ENCODE peak calls at places on chromosome 18, in nine cellular contexts. A is fibroblast of mammary gland, D is GM23248, G is sigmoid colon, S is endodermal cell, R is thyroid gland, B is bronchial epithelial cell, O is mammary epithelial cell, Q is brain microvascular endothelial cell. K is an unnamed sample.

GRCh38 chr18:38940863-38941531 is 1375.4 kb upstream of the CELF4 start:
- DNase-seq in G (no peak), R (no peak), Q (peak), D (peak), B (peak), S (no peak), O (peak), A (peak), K (no peak)

GRCh38 chr18:9521770-9522169 is 46.5 kb downstream of the RALBP1 start:
- DNase-seq in R (no peak), O (no peak), A (no peak), D (no peak), B (no peak), Q (no peak), S (no peak), G (no peak), K (no peak)

GRCh38 chr18:10927290-10927979 is 221.9 kb downstream of the PIEZO2 start:
- DNase-seq in O (no peak), G (no peak), R (no peak), D (peak), Q (peak), S (no peak), A (peak), B (no peak), K (no peak)

GRCh38 chr18:48292787-48293409 is 116.3 kb downstream of the ZBTB7C start:
- DNase-seq in D (no peak), Q (no peak), B (no peak), R (no peak), S (no peak), O (no peak), G (no peak), A (no peak), K (no peak)

GRCh38 chr18:427005-427404 is 73.5 kb downstream of the COLEC12 start:
- DNase-seq in O (no peak), D (peak), G (peak), S (no peak), A (peak), Q (peak), B (peak), R (no peak), K (no peak)

GRCh38 chr18:47574966-47575365 is 323.5 kb upstream of the SKOR2 start:
- DNase-seq in G (no peak), D (no peak), A (no peak), O (no peak), R (no peak), S (no peak), Q (no peak), B (no peak), K (no peak)

GRCh38 chr18:48866028-48866733 is 84.6 kb downstream of the SMAD7 start:
- DNase-seq in G (peak), Q (no peak), S (no peak), A (peak), B (peak), R (peak), D (peak), O (no peak), K (no peak)

GRCh38 chr18:7116832-7117389 is 686 bp downstream of the LAMA1 start:
- DNase-seq in O (peak), R (no peak), A (no peak), S (peak), Q (no peak), D (peak), G (no peak), B (no peak), K (no peak)

GRCh38 chr18:40412410-40412809 is 1542.6 kb upstream of the PIK3C3 start:
- DNase-seq in G (no peak), R (no peak), D (no peak), O (no peak), B (no peak), S (no peak), A (no peak), Q (no peak), K (no peak)

GRCh38 chr18:48028716-48029115 is 98.3 kb upstream of the SMAD2 start:
- DNase-seq in D (no peak), Q (no peak), B (peak), S (no peak), O (peak), R (peak), A (no peak), G (peak), K (no peak)

GRCh38 chr18:28267878-28268625 is 91.1 kb upstream of the CDH2 start:
- DNase-seq in A (peak), G (no peak), Q (peak), R (no peak), O (peak), D (peak), B (peak), S (no peak), K (no peak)

GRCh38 chr18:57461652-57462269 is 26.6 kb downstream of the ONECUT2 start:
- DNase-seq in R (no peak), A (no peak), S (no peak), G (no peak), Q (no peak), O (no peak), D (no peak), B (no peak), K (no peak)

GRCh38 chr18:67456691-67457090 is 59.8 kb downstream of the DSEL start:
- DNase-seq in S (no peak), O (no peak), D (peak), A (peak), B (no peak), G (no peak), R (no peak), Q (no peak), K (no peak)

GRCh38 chr18:1014951-1015627 is 110.4 kb downstream of the ADCYAP1 start:
- DNase-seq in A (no peak), D (peak), B (no peak), G (no peak), O (no peak), Q (no peak), S (peak), R (peak), K (no peak)

GRCh38 chr18:21444465-21445023 is 156.0 kb downstream of the ESCO1 start:
- DNase-seq in Q (peak), R (peak), S (peak), D (peak), O (peak), B (peak), A (peak), G (no peak), K (no peak)

GRCh38 chr18:8522756-8523155 is 86.5 kb upstream of the RAB12 start:
- DNase-seq in D (no peak), R (no peak), G (no peak), S (no peak), O (no peak), A (no peak), Q (no peak), B (no peak), K (no peak)

GRCh38 chr18:23283933-23284430 is 148.7 kb downstream of the CABLES1 start:
- DNase-seq in G (no peak), A (peak), Q (peak), B (peak), S (peak), R (no peak), D (peak), O (peak), K (no peak)

DNA sequence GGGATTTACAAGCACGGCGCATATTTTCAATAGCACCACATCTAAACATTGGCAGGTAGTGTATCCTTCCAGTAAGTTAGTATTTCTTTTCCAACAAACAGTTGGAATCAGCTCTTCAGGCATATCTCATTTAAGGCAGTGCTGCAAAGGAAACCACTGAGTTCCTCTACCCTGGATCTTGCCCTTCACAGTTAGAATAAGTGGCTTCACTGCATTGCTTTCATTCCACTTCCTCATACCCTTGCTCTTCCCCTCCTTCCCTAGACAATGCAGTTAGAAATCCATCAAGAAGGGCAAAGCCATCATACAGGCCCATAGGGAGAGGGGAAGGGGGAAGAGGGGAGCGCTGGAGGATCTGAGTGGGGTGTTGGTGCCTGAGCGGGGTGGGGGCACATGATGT is 173.7 kb downstream of the FBXO15 start:
- DNase-seq in A (no peak), Q (no peak), B (no peak), O (no peak), S (no peak), G (no peak), R (no peak), D (no peak), K (no peak)
- H3K4me3 ChIP-seq in A (no peak), Q (no peak), B (no peak), O (no peak), S (no peak), G (no peak), R (no peak), D (no peak), K (no peak)

GRCh38 chr18:55998071-55998522 is 410.1 kb upstream of the TCF4 start:
- DNase-seq in R (peak), D (peak), S (peak), G (no peak), A (peak), B (peak), Q (peak), O (peak), K (no peak)
- H3K4me3 ChIP-seq in R (no peak), D (peak), S (no peak), G (no peak), A (no peak), B (no peak), Q (peak), O (no peak), K (peak)

DNA sequence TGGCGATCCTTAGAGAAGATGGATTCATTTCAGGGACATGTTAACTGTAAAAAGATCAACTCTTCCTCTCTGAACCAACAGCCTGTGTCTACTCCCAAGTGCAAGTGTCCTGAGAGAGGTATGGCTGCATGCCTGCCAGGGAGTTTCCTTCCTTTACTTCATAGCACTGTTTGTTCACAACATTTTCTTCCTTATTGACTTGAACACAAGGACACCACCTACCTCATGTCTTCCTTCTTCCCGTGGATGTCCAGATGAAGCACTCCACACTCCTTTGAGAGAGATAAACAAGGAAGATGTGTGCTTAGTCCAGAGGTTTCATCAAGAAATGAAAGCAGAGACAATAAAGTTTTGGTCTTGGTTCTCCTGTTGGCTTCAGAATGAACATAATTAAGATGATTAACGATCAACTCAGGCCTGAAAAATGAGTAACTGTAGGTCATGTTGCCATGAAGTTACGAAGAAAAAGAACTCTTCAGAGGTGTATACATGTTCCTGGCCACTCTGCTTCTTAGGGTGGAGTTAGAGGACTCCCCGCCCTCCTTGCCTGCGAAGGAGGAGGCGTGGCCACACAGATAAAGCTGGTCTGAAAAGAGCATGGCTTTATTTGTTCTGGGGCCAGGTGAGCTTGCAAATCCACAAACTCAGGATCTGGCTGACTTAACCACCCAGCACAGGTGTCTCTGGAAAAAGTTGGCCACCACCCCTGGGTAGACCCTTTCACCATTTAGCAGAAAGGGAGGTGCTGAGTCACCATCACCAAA is 155.0 kb upstream of the KCTD1 start:
- DNase-seq in D (no peak), Q (no peak), R (peak), G (no peak), B (no peak), S (peak), A (no peak), O (no peak), K (no peak)
- H3K4me3 ChIP-seq in D (no peak), Q (no peak), R (no peak), G (no peak), B (no peak), S (peak), A (no peak), O (no peak), K (no peak)

GRCh38 chr18:32974421-32975165 is 201.8 kb upstream of the KLHL14 start:
- DNase-seq in A (no peak), O (no peak), B (no peak), Q (no peak), G (no peak), R (peak), D (no peak), S (no peak), K (no peak)
- H3K4me3 ChIP-seq in A (no peak), O (no peak), B (no peak), Q (no peak), G (no peak), R (no peak), D (no peak), S (no peak), K (no peak)

GRCh38 chr18:46269275-46269674 is 165.1 kb downstream of the HAUS1 start:
- DNase-seq in D (no peak), B (no peak), S (no peak), G (no peak), O (no peak), A (no peak), R (no peak), Q (no peak), K (no peak)
- H3K4me3 ChIP-seq in D (no peak), B (no peak), S (no peak), G (no peak), O (no peak), A (no peak), R (no peak), Q (no peak), K (no peak)

GRCh38 chr18:58584219-58585127 is 44.4 kb downstream of the ALPK2 start:
- DNase-seq in S (peak), O (peak), G (no peak), D (peak), B (no peak), Q (no peak), R (no peak), A (peak), K (no peak)
- H3K4me3 ChIP-seq in S (no peak), O (no peak), G (no peak), D (peak), B (no peak), Q (no peak), R (no peak), A (no peak), K (no peak)

GRCh38 chr18:76482971-76483691 is 11.9 kb downstream of the ZNF516 start:
- DNase-seq in D (no peak), S (no peak), Q (no peak), O (no peak), B (no peak), G (no peak), A (no peak), R (no peak), K (no peak)

GRCh38 chr18:76483780-76484179 is 11.3 kb downstream of the ZNF516 start:
- DNase-seq in G (no peak), Q (no peak), R (no peak), B (no peak), D (no peak), O (no peak), S (peak), A (no peak), K (no peak)

GRCh38 chr18:76484749-76485387 is 10.2 kb downstream of the ZNF516 start:
- DNase-seq in B (no peak), D (no peak), A (no peak), O (no peak), G (no peak), S (no peak), R (no peak), Q (no peak), K (no peak)

GRCh38 chr18:76480913-76481312 is 14.1 kb downstream of the ZNF516 start:
- DNase-seq in D (no peak), Q (no peak), R (no peak), S (peak), O (no peak), G (no peak), A (no peak), B (no peak), K (peak)

GRCh38 chr18:76482267-76482666 is 12.8 kb downstream of the ZNF516 start:
- DNase-seq in O (no peak), R (no peak), Q (no peak), G (no peak), S (no peak), B (no peak), D (no peak), A (no peak), K (no peak)
- H3K4me3 ChIP-seq in O (no peak), R (no peak), Q (no peak), G (no peak), S (no peak), B (no peak), D (no peak), A (no peak), K (no peak)

GRCh38 chr18:13139885-13140450 is 78.6 kb upstream of the LDLRAD4 start:
- DNase-seq in D (no peak), G (no peak), A (no peak), R (no peak), S (no peak), B (no peak), Q (no peak), O (no peak), K (no peak)
- H3K4me3 ChIP-seq in D (no peak), G (no peak), A (no peak), R (no peak), S (no peak), B (no peak), Q (no peak), O (no peak), K (no peak)

GRCh38 chr18:26875040-26875654 is 9.6 kb upstream of the AQP4 start:
- DNase-seq in D (no peak), O (no peak), Q (no peak), S (no peak), A (no peak), G (no peak), R (no peak), B (no peak), K (no peak)
- H3K4me3 ChIP-seq in D (no peak), O (no peak), Q (no peak), S (no peak), A (no peak), G (no peak), R (no peak), B (no peak), K (no peak)

K was measured in coronary artery.